ENCODE peak calls at places on chromosome 9, in four cellular contexts. L is body of pancreas, E is AG10803, K is lower leg skin. M is an unnamed sample.

GRCh38 chr9:4804531-4805016 is 11.8 kb downstream of the RCL1 start:
- DNase-seq in L (no peak), E (no peak), K (no peak), M (no peak)

GRCh38 chr9:32533338-32533737 is 7.3 kb upstream of the RIGI start:
- DNase-seq in L (no peak), E (no peak), K (no peak), M (peak; percentile 8)

GRCh38 chr9:111065414-111065813 is 27.1 kb upstream of the LPAR1 start:
- DNase-seq in L (no peak), E (no peak), K (no peak), M (no peak)

GRCh38 chr9:89312154-89312616 is 1.2 kb downstream of the CKS2 start:
- DNase-seq in L (no peak), E (no peak), K (no peak), M (peak; percentile 25)

GRCh38 chr9:130010151-130010988 is 32.6 kb downstream of the FNBP1 start:
- DNase-seq in L (no peak), E (no peak), K (no peak), M (no peak)

GRCh38 chr9:79570449-79571308 is 1.1 kb upstream of the TLE4 start:
- DNase-seq in L (no peak), E (peak; percentile 59), K (peak; percentile 89), M (peak; percentile 76)

GRCh38 chr9:135468866-135469521 is 10.6 kb upstream of the PPP1R26 start:
- DNase-seq in L (no peak), E (peak; percentile 48), K (no peak), M (peak; percentile 45)

GRCh38 chr9:116475201-116475600 is 211.9 kb upstream of the TRIM32 start:
- DNase-seq in L (no peak), E (peak; percentile 75), K (no peak), M (peak; percentile 48)

GRCh38 chr9:20624201-20625002 is 2.1 kb upstream of the MLLT3 start:
- DNase-seq in L (peak; percentile 70), E (peak; percentile 68), K (peak; percentile 85), M (peak; percentile 89)

GRCh38 chr9:14180077-14180941 is 133.6 kb downstream of the NFIB start:
- DNase-seq in L (peak; percentile 60), E (no peak), K (peak; percentile 89), M (no peak)

GRCh38 chr9:1880038-1880565 is 135.0 kb upstream of the SMARCA2 start:
- DNase-seq in L (no peak), E (no peak), K (no peak), M (no peak)

GRCh38 chr9:98775831-98776441 is 20.4 kb downstream of the ANKS6 start:
- DNase-seq in L (peak; percentile 29), E (peak; percentile 68), K (no peak), M (peak; percentile 86)

GRCh38 chr9:101062686-101063085 is 34.2 kb downstream of the PLPPR1 start:
- DNase-seq in L (no peak), E (no peak), K (no peak), M (no peak)

GRCh38 chr9:115456515-115456914 is 338.6 kb upstream of the TNC start:
- DNase-seq in L (no peak), E (peak; percentile 95), K (no peak), M (peak; percentile 3)

GRCh38 chr9:110526426-110526825 is 53.1 kb downstream of the SVEP1 start:
- DNase-seq in L (no peak), E (peak; percentile 92), K (no peak), M (peak; percentile 77)

GRCh38 chr9:107239474-107239873 is 43.6 kb upstream of the RAD23B start:
- DNase-seq in L (no peak), E (no peak), K (no peak), M (peak; percentile 66)

GRCh38 chr9:119283118-119283794 is 86.0 kb downstream of the BRINP1 start:
- DNase-seq in L (no peak), E (peak; percentile 3), K (no peak), M (peak; percentile 2)

GRCh38 chr9:119280740-119281485 is 88.3 kb downstream of the BRINP1 start:
- DNase-seq in L (no peak), E (no peak), K (no peak), M (no peak)

GRCh38 chr9:119284587-119285337 is 84.5 kb downstream of the BRINP1 start:
- DNase-seq in L (no peak), E (peak; percentile 18), K (no peak), M (peak; percentile 9)

GRCh38 chr9:119282476-119283117 is 86.6 kb downstream of the BRINP1 start:
- DNase-seq in L (no peak), E (no peak), K (no peak), M (no peak)

GRCh38 chr9:119284118-119284517 is 85.1 kb downstream of the BRINP1 start:
- DNase-seq in L (no peak), E (peak; percentile 3), K (no peak), M (peak; percentile 16)
- TF ChIP-seq CTCF in L (no peak), E (peak; percentile 30), K (no peak), M (peak; percentile 17)

DNA sequence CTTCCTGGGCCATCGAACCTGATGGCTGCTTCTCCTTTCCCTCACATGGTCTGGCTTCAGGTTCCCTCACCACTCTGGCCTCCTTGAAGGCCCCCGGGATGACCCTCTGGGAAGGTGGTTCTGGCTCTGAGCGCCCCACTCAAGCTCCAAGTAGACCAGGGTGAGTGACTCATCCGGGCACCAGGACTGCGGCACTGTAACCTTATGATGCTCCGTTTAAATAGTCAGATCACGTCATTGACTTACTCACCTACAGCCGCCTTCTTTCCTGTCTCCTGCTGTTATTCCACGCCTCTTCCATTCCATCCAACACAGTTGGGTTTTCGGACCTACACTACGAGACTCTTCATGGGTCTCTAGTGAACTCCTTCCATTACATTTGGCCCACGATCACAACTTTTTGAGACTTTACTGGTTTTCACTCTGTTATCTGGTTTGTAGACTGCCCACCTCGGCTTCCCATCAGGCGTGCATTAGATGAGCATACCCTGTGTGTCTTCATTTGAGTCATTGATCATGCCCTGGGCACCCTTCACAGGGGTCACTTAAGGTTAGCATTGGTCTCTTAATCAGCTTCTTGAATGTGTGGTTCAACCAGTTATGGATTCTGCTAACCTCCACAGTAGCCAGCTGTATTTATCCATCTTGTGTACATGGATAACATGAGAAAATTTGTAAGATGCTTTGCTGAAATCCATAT is 138.8 kb upstream of the LMX1B start:
- DNase-seq in L (no peak), E (peak; percentile 26), K (no peak), M (peak; percentile 88)
- H3K4me3 ChIP-seq in L (no peak overlapping the region), E (no peak overlapping the region), K (no peak overlapping the region), M (no peak overlapping the region)

GRCh38 chr9:127945942-127946341 is 8.3 kb upstream of the DPM2 start:
- DNase-seq in L (no peak), E (no peak), K (no peak), M (no peak)

GRCh38 chr9:127944586-127945218 is 7.0 kb upstream of the DPM2 start:
- DNase-seq in L (no peak), E (no peak), K (no peak), M (no peak)

GRCh38 chr9:127945338-127945737 is 7.7 kb upstream of the DPM2 start:
- DNase-seq in L (no peak), E (no peak), K (no peak), M (no peak)

GRCh38 chr9:127947841-127948710 is 10.4 kb upstream of the DPM2 start:
- DNase-seq in L (no peak), E (no peak), K (no peak), M (no peak)

DNA sequence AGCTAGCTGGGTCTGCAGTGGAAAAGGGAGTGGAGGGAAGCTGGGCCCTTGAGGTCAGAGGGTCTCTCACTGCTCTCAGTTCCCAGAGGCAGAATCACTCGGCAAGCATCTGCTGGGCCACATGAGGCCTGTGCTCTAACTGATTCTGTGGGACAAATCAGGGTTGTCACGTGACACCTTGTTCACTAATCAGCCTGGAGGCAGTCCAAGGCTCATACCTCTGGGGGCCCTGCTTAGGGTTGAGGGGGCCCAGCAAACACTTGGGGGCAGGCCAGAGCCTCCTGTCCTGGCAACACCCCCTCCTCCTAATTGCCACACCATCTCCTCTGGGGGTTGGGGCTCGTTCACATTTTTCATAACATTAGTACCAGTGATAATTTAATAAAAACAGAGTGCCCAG is 9.1 kb upstream of the DPM2 start:
- DNase-seq in L (no peak), E (no peak), K (no peak), M (no peak)
- TF ChIP-seq CTCF in L (no peak), E (no peak), K (no peak), M (no peak)

GRCh38 chr9:123998278-123998925 is 13.2 kb upstream of the LHX2 start:
- DNase-seq in L (no peak), E (no peak), K (no peak), M (no peak)
- H3K4me3 ChIP-seq in L (no peak overlapping the region), E (no peak overlapping the region), K (no peak overlapping the region), M (no peak overlapping the region)